ENCODE peak calls at places on chromosomes 5 and 9, in eight cellular contexts. O, A, K, Q, F, E, L and T are unnamed samples.

GRCh38 chr9:76704601-76705204 is 59.5 kb upstream of the PCA3 start:
- DNase-seq in O (no peak), A (no peak), K (peak), Q (no peak), F (peak), E (peak), L (no peak), T (no peak)

GRCh38 chr9:4559238-4560182 is 69.2 kb downstream of the SLC1A1 start:
- DNase-seq in O (no peak), A (no peak), K (no peak), Q (no peak), F (no peak), E (no peak), L (no peak), T (peak)

GRCh38 chr9:95876595-95876994 is 1.1 kb downstream of the ERCC6L2 start:
- DNase-seq in O (no peak), A (no peak), K (no peak), Q (no peak), F (peak), E (no peak), L (no peak), T (no peak)

GRCh38 chr5:53991942-53992341 is 318.4 kb downstream of the ARL15 start:
- DNase-seq in O (no peak), A (no peak), K (no peak), Q (no peak), F (no peak), E (no peak), L (no peak), T (no peak)

GRCh38 chr5:100252040-100252439 is 283.1 kb upstream of the FAM174A start:
- DNase-seq in O (no peak), A (no peak), K (no peak), Q (no peak), F (no peak), E (no peak), L (no peak), T (no peak)

GRCh38 chr9:110086537-110086936 is 121.4 kb downstream of the C9orf152 start:
- DNase-seq in O (no peak), A (no peak), K (no peak), Q (no peak), F (no peak), E (no peak), L (no peak), T (no peak)

GRCh38 chr9:136079211-136079915 is 15.7 kb downstream of the NACC2 start:
- DNase-seq in O (no peak), A (no peak), K (no peak), Q (no peak), F (no peak), E (no peak), L (no peak), T (no peak)

GRCh38 chr5:140038373-140038957 is 4.6 kb downstream of the NRG2 start:
- DNase-seq in O (no peak), A (no peak), K (no peak), Q (no peak), F (no peak), E (no peak), L (no peak), T (no peak)

GRCh38 chr9:86876797-86877196 is 70.5 kb downstream of the GAS1 start:
- DNase-seq in O (no peak), A (no peak), K (no peak), Q (no peak), F (no peak), E (no peak), L (no peak), T (no peak)

GRCh38 chr9:98385751-98386150 is 130.3 kb upstream of the TBC1D2 start:
- DNase-seq in O (no peak), A (no peak), K (no peak), Q (no peak), F (no peak), E (no peak), L (no peak), T (no peak)

GRCh38 chr5:170721681-170722080 is 61.8 kb upstream of the GABRP start:
- DNase-seq in O (no peak), A (no peak), K (no peak), Q (no peak), F (no peak), E (no peak), L (no peak), T (no peak)

GRCh38 chr5:1955586-1955985 is 72.9 kb upstream of the IRX4 start:
- DNase-seq in O (no peak), A (no peak), K (no peak), Q (no peak), F (no peak), E (no peak), L (no peak), T (no peak)

GRCh38 chr5:14142202-14142855 is 813 bp upstream of the TRIO start:
- DNase-seq in O (no peak), A (no peak), K (no peak), Q (no peak), F (no peak), E (no peak), L (no peak), T (no peak)

GRCh38 chr9:123401879-123402513 is 46.0 kb downstream of the CRB2 start:
- DNase-seq in O (no peak), A (no peak), K (no peak), Q (peak), F (peak), E (peak), L (no peak), T (peak)

GRCh38 chr9:35000535-35001284 is 11.2 kb downstream of the DNAJB5 start:
- DNase-seq in O (no peak), A (no peak), K (no peak), Q (no peak), F (no peak), E (no peak), L (no peak), T (no peak)

GRCh38 chr5:172733179-172733973 is 37.6 kb downstream of the DUSP1 start:
- DNase-seq in O (no peak), A (no peak), K (no peak), Q (peak), F (peak), E (no peak), L (peak), T (no peak)

GRCh38 chr5:16797949-16798348 is 138.1 kb downstream of the MYO10 start:
- DNase-seq in O (no peak), A (no peak), K (no peak), Q (no peak), F (no peak), E (no peak), L (no peak), T (no peak)

GRCh38 chr9:89684912-89685636 is 80.3 kb downstream of the GADD45G start:
- DNase-seq in O (no peak), A (no peak), K (no peak), Q (no peak), F (no peak), E (no peak), L (peak), T (no peak)

GRCh38 chr5:159310492-159310891 is 19.8 kb downstream of the IL12B start:
- DNase-seq in O (peak), A (no peak), K (peak), Q (peak), F (no peak), E (no peak), L (peak), T (no peak)

GRCh38 chr5:1959231-1959630 is 76.5 kb upstream of the IRX4 start:
- DNase-seq in O (no peak), A (no peak), K (no peak), Q (no peak), F (no peak), E (no peak), L (no peak), T (no peak)

GRCh38 chr5:62326302-62326701 is 20.3 kb downstream of the KIF2A start:
- DNase-seq in O (no peak), A (no peak), K (no peak), Q (no peak), F (no peak), E (no peak), L (no peak), T (no peak)

GRCh38 chr9:136180586-136180985 is 24.3 kb downstream of the LHX3 start:
- DNase-seq in O (no peak), A (no peak), K (no peak), Q (no peak), F (no peak), E (no peak), L (no peak), T (no peak)

GRCh38 chr5:78251663-78252284 is 42.7 kb downstream of the AP3B1 start:
- DNase-seq in O (no peak), A (no peak), K (no peak), Q (no peak), F (no peak), E (no peak), L (no peak), T (no peak)

GRCh38 chr9:104844710-104845109 is 80.8 kb downstream of the NIPSNAP3B start:
- DNase-seq in O (no peak), A (no peak), K (no peak), Q (no peak), F (no peak), E (no peak), L (no peak), T (no peak)

GRCh38 chr5:98722188-98722587 is 51.3 kb upstream of the RGMB start:
- DNase-seq in O (no peak), A (no peak), K (no peak), Q (no peak), F (no peak), E (no peak), L (no peak), T (no peak)

GRCh38 chr5:99004960-99005359 is 76.2 kb upstream of the CHD1 start:
- DNase-seq in O (no peak), A (no peak), K (no peak), Q (no peak), F (no peak), E (no peak), L (no peak), T (peak)

GRCh38 chr5:9545301-9545958 is 445 bp downstream of the SEMA5A start:
- DNase-seq in O (peak), A (no peak), K (no peak), Q (peak), F (no peak), E (no peak), L (no peak), T (no peak)

GRCh38 chr5:132775439-132776076 is 1.5 kb downstream of the SEPTIN8 start:
- DNase-seq in O (no peak), A (no peak), K (no peak), Q (no peak), F (no peak), E (no peak), L (no peak), T (no peak)

GRCh38 chr5:169875091-169875727 is 105.1 kb downstream of the INSYN2B start:
- DNase-seq in O (no peak), A (no peak), K (no peak), Q (no peak), F (no peak), E (no peak), L (no peak), T (no peak)

GRCh38 chr9:16885896-16886295 is 15.4 kb upstream of the BNC2 start:
- DNase-seq in O (no peak), A (no peak), K (no peak), Q (no peak), F (no peak), E (no peak), L (no peak), T (no peak)

GRCh38 chr5:58457040-58457439 is 2.8 kb downstream of the PLK2 start:
- DNase-seq in O (no peak), A (no peak), K (no peak), Q (no peak), F (no peak), E (no peak), L (no peak), T (no peak)
- TF ChIP-seq POLR2A in O (no peak), A (no peak), K (no peak), Q (no peak), F (no peak), E (no peak), L (no peak), T (no peak)

GRCh38 chr9:70412678-70413426 is 1.6 kb downstream of the KLF9 start:
- DNase-seq in O (peak), A (peak), K (no peak), Q (peak), F (peak), E (no peak), L (peak), T (no peak)
- TF ChIP-seq POLR2AphosphoS5 in O (no peak), A (no peak), K (no peak), Q (no peak), F (no peak), E (no peak), L (peak), T (no peak)

GRCh38 chr5:112921031-112921832 is 795 bp downstream of the REEP5 start:
- DNase-seq in O (peak), A (peak), K (no peak), Q (peak), F (peak), E (peak), L (peak), T (peak)
- TF ChIP-seq POLR2A in O (no peak), A (no peak), K (peak), Q (no peak), F (peak), E (no peak), L (no peak), T (no peak)

DNA sequence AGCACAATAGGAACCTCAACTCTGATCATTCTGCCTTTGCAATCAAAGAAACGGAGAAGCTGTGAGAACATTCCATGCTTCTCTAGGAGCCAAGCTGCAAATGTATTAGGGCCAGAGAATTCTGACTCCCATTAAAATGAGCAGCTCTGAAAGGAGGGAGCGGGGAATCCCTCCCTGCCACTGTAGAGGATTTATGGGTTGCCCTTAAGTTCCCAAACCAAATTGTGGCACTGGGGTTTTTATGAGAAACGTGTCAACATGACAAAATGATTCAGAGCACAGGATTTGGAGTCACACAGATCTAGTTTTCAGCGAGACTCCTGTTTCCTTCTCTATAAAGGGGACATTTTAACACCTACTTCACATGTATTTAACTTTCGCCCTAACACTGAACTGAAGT is 1.8 kb downstream of the IL6ST start:
- DNase-seq in O (no peak), A (no peak), K (no peak), Q (no peak), F (no peak), E (no peak), L (no peak), T (no peak)
- TF ChIP-seq POLR2AphosphoS5 in O (peak), A (no peak), K (no peak), Q (peak), F (no peak), E (no peak), L (peak), T (no peak)

GRCh38 chr9:6664204-6664683 is 18.7 kb upstream of the GLDC start:
- DNase-seq in O (no peak), A (no peak), K (no peak), Q (no peak), F (no peak), E (no peak), L (no peak), T (no peak)
- TF ChIP-seq POLR2A in O (no peak), A (no peak), K (no peak), Q (no peak), F (peak), E (no peak), L (no peak), T (no peak)

DNA sequence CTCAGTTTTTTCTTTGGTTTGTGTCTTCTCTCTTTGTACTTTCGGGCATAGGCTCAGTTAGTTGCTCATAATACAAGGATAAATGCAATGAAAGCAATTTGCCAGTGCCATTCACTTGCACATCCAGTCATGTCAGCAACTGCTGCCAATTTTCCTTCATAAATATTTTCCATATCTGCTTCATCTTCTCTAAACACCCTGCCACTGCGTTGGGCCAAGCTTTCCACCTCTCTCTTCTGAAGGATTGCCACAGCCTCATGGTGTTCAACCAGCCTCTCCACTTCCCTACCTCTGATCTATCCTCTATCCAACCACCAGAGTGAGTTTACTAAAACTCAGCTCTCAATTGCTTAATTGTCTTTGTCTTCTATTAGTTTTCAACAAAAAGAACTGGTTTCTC is 192.5 kb upstream of the ZNF462 start:
- DNase-seq in O (no peak), A (no peak), K (no peak), Q (no peak), F (no peak), E (no peak), L (peak), T (no peak)
- TF ChIP-seq POLR2AphosphoS5 in O (no peak), A (no peak), K (no peak), Q (no peak), F (no peak), E (no peak), L (no peak), T (no peak)

DNA sequence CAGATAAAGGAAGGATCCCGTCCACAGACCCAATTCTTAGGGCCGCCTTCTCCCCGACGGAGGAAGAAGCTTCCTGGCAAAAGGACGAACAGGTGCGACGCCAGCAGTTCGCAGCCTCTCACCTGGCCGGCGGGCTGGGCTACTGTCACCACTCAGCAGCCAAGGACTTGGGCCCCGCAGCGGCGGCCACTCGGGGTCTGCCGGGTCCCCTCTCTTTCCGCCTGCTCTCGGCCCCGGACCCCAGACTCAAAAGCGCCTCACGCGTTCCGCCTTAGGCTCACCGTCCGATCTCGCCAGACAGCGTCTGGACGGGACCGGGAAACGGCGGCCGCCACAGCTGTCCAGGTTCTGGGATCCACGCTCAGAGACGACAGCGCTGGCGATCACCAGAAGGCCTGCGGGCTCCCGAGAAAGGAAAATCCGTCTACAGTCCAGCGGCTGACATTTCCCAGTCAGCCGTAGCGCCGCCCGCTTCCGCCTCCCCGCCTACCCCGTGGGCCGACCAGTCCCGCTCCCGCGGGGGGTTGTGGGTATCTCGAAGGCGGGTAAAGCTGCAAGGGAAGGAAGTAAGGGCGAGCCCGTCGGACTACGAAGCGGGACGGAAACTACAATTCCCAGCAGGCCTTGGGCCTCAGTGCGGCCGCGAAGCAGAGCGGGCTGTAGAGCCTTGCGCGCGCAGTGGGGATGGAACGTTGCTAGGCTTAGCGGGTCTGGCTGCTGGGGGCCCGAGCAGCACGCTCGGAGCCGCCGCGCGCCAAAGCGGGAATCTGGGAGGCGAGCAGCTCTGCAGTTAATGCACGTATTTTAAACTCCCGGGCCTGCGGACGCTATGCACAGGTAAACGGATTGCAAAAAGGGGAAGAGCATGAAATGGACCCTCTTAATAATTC is at the start of the genes LMBRD2 and SKP2:
- DNase-seq in O (peak), A (peak), K (peak), Q (peak), F (peak), E (peak), L (peak), T (peak)
- TF ChIP-seq POLR2A in O (no peak), A (peak), K (peak), Q (peak), F (peak), E (peak), L (no peak), T (peak)